ENCODE peak calls at places on chromosomes 2 and 18, in four cellular contexts. T is astrocyte of the cerebellum, Y is foreskin fibroblast, N is B cell. P is an unnamed sample.

GRCh38 chr2:197613509-197613987 is 61.8 kb downstream of the RFTN2 start:
- DNase-seq in T (no peak), Y (peak; percentile 17), N (no peak), P (no peak)

GRCh38 chr2:102410952-102411351 is 12.0 kb upstream of the IL18RAP start:
- DNase-seq in T (no peak), Y (no peak), N (no peak), P (no peak)

GRCh38 chr2:68940369-68940768 is 12.3 kb downstream of the GKN2 start:
- DNase-seq in T (no peak), Y (no peak), N (no peak), P (no peak)

GRCh38 chr18:74804677-74805076 is 207.0 kb downstream of the ZNF407 start:
- DNase-seq in T (no peak), Y (no peak), N (no peak), P (no peak)

GRCh38 chr2:39481611-39482010 is 44.5 kb upstream of the MAP4K3 start:
- DNase-seq in T (no peak), Y (no peak), N (no peak), P (no peak)

GRCh38 chr2:219350215-219350937 is 17.8 kb upstream of the RESP18 start:
- DNase-seq in T (no peak), Y (peak; percentile 74), N (no peak), P (no peak)

GRCh38 chr2:166573393-166573792 is 79.3 kb upstream of the SCN7A start:
- DNase-seq in T (no peak), Y (peak; percentile 30), N (no peak), P (no peak)

GRCh38 chr2:152336103-152336853 is 1.3 kb downstream of the FMNL2 start:
- DNase-seq in T (no peak), Y (no peak), N (peak; percentile 46), P (peak; percentile 65)

GRCh38 chr2:237132799-237133198 is 47.1 kb downstream of the COPS8 start:
- DNase-seq in T (no peak), Y (no peak), N (no peak), P (peak; percentile 43)

GRCh38 chr2:70357076-70358071 is 55.5 kb upstream of the FAM136A start:
- DNase-seq in T (no peak), Y (peak; percentile 49), N (no peak), P (no peak)

GRCh38 chr2:55923978-55924325 is 370 bp upstream of the EFEMP1 start:
- DNase-seq in T (no peak), Y (no peak), N (no peak), P (no peak)

GRCh38 chr2:129910446-129911362 is 68.8 kb upstream of the RAB6C start:
- DNase-seq in T (no peak), Y (no peak), N (no peak), P (no peak)

GRCh38 chr2:28624798-28625701 is 126.6 kb upstream of the PPP1CB start:
- DNase-seq in T (peak; percentile 77), Y (no peak), N (peak; percentile 50), P (peak; percentile 52)

GRCh38 chr2:10536569-10537133 is 88.5 kb upstream of the ODC1 start:
- DNase-seq in T (no peak), Y (no peak), N (no peak), P (no peak)

GRCh38 chr18:26549103-26549485 is 741 bp upstream of the KCTD1 start:
- DNase-seq in T (no peak), Y (peak; percentile 36), N (peak; percentile 23), P (peak; percentile 66)

GRCh38 chr2:192773044-192773443 is 578.3 kb upstream of the TMEFF2 start:
- DNase-seq in T (no peak), Y (no peak), N (no peak), P (no peak)

GRCh38 chr2:36625304-36625703 is 27.3 kb upstream of the FEZ2 start:
- DNase-seq in T (no peak), Y (no peak), N (no peak), P (no peak)

GRCh38 chr2:134399096-134399495 is 145.2 kb downstream of the MGAT5 start:
- DNase-seq in T (no peak), Y (no peak), N (no peak), P (no peak)

GRCh38 chr2:130370490-130370889 is 14.6 kb downstream of the PTPN18 start:
- DNase-seq in T (no peak), Y (no peak), N (peak; percentile 48), P (peak; percentile 62)

GRCh38 chr2:173193925-173194324 is 118.3 kb downstream of the MAP3K20 start:
- DNase-seq in T (peak; percentile 46), Y (no peak), N (no peak), P (no peak)

GRCh38 chr2:132484144-132484543 is 67.5 kb downstream of the GPR39 start:
- DNase-seq in T (no peak), Y (no peak), N (no peak), P (no peak)

GRCh38 chr2:67668538-67668937 is 271.4 kb downstream of the ETAA1 start:
- DNase-seq in T (no peak), Y (no peak), N (no peak), P (no peak)

GRCh38 chr2:64414736-64415435 is 39.1 kb upstream of the LGALSL start:
- DNase-seq in T (no peak), Y (no peak), N (no peak), P (no peak)

GRCh38 chr2:111671426-111672150 is 212.4 kb downstream of the ANAPC1 start:
- DNase-seq in T (no peak), Y (peak; percentile 77), N (no peak), P (no peak)

GRCh38 chr2:238450440-238450861 is 23.7 kb downstream of the ASB1 start:
- DNase-seq in T (no peak), Y (no peak), N (no peak), P (no peak)

GRCh38 chr2:212711851-212712250 is 173.2 kb upstream of the ERBB4 start:
- DNase-seq in T (peak; percentile 67), Y (peak; percentile 38), N (no peak), P (no peak)

GRCh38 chr2:239581352-239581901 is 180.6 kb upstream of the HDAC4 start:
- DNase-seq in T (no peak), Y (no peak), N (no peak), P (no peak)

GRCh38 chr2:223054193-223054781 is 2.3 kb downstream of the KCNE4 start:
- DNase-seq in T (peak; percentile 84), Y (peak; percentile 56), N (no peak), P (no peak)

GRCh38 chr2:32446362-32446761 is 89.5 kb downstream of the BIRC6 start:
- DNase-seq in T (no peak), Y (no peak), N (no peak), P (no peak)
- TF ChIP-seq CTCF in T (no peak), Y (no peak), N (no peak), P (no peak)

GRCh38 chr2:75560022-75560767 is 544 bp downstream of the EVA1A start:
- DNase-seq in T (no peak), Y (peak; percentile 28), N (no peak), P (peak; percentile 39)
- TF ChIP-seq CTCF in T (peak; percentile 68), Y (peak; percentile 63), N (no peak), P (no peak)

GRCh38 chr2:15860760-15861159 is 79.6 kb upstream of the MYCN start:
- DNase-seq in T (no peak), Y (no peak), N (no peak), P (no peak)
- TF ChIP-seq CTCF in T (no peak), Y (no peak), N (no peak), P (no peak)

DNA sequence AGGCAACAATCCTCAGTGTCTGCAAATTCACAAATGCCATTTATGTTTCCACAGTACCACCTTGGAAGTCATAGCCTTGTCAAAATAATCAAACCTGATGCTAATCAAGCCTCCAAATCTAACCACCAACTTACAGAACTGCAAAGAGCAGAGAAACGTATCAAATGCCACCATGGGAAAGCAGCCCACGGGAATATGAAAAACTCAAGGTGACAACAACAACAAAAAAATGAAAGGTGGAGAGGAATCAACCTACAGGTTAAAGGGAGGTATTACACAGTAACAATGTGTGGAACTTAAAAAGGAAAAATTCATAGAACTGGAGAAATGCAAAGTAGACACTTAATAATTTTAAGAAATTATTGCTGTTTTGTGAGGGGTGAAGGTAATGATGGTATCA is 46.7 kb downstream of the CD226 start:
- DNase-seq in T (no peak), Y (no peak), N (no peak), P (no peak)
- TF ChIP-seq CTCF in T (no peak), Y (no peak), N (no peak), P (no peak)

GRCh38 chr2:168687314-168687713 is 115.1 kb upstream of the NOSTRIN start:
- DNase-seq in T (no peak), Y (no peak), N (peak; percentile 38), P (no peak)
- TF ChIP-seq CTCF in T (no peak), Y (no peak), N (peak; percentile 45), P (no peak)

GRCh38 chr18:475202-475624 is 25.3 kb downstream of the COLEC12 start:
- DNase-seq in T (peak; percentile 81), Y (peak; percentile 69), N (no peak), P (no peak)

GRCh38 chr18:476368-476767 is 24.1 kb downstream of the COLEC12 start:
- DNase-seq in T (no peak), Y (no peak), N (no peak), P (no peak)

GRCh38 chr18:471701-472100 is 28.8 kb downstream of the COLEC12 start:
- DNase-seq in T (no peak), Y (no peak), N (no peak), P (no peak)

GRCh38 chr18:474416-474815 is 26.1 kb downstream of the COLEC12 start:
- DNase-seq in T (no peak), Y (no peak), N (no peak), P (no peak)

GRCh38 chr18:473687-474265 is 26.7 kb downstream of the COLEC12 start:
- DNase-seq in T (no peak), Y (no peak), N (no peak), P (no peak)
- TF ChIP-seq CTCF in T (no peak), Y (no peak), N (no peak), P (no peak)

GRCh38 chr2:46300406-46300832 is 3.2 kb downstream of the EPAS1 start:
- DNase-seq in T (no peak), Y (no peak), N (no peak), P (no peak)

GRCh38 chr2:46299365-46300263 is 2.4 kb downstream of the EPAS1 start:
- DNase-seq in T (no peak), Y (peak; percentile 66), N (peak; percentile 24), P (peak; percentile 31)

GRCh38 chr2:46297546-46298271 is 502 bp downstream of the EPAS1 start:
- DNase-seq in T (no peak), Y (no peak), N (peak; percentile 78), P (peak; percentile 82)

GRCh38 chr2:46298272-46298521 is 990 bp downstream of the EPAS1 start:
- DNase-seq in T (no peak), Y (no peak), N (no peak), P (no peak)

DNA sequence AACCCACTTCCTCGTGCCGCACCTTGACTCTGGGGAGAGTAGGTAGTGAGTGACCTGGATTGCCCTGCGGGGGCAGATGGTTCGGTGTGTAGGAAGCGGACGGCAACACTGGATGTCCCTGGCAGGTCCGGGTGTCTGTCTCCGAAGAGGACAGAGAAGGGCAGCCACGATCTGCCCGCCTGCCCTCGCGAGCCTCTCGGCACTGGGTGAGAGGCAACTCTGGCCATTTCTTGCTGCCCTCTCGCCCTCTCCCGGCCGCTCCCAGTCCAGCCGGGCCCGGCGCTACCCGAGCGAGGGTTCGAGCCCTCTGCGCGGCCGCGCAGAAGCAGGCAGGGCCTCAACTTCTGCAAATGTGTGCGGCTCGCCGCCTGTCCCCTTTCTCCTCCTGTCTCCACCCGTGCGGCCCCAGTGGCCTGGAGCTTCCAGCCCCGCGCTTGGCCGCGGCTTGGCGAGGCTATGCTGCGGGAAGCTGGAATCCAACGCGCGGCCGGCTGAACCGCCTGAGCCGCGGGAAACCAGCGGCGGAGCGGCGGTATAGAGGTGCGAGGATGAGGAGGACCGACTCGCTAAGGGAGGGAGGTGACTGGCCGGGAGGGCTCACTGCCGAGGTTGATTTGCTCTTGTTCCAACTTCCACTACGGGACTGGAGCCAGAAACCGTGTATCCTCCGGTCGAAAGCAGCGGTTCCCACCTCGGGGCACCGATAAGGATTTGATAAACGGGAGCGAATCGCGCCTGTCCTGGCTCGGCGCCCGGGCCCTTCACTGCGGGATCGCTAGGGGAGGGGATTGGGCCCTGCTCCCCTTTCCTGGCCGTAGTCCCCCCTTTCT is 1.5 kb downstream of the EPAS1 start:
- DNase-seq in T (no peak), Y (peak; percentile 47), N (peak; percentile 47), P (peak; percentile 74)
- TF ChIP-seq CTCF in T (no peak), Y (peak; percentile 36), N (no peak), P (peak; percentile 26)

P was measured in GM20000.